ENCODE peak calls at places on chromosomes 4 and X, in six cellular contexts. E is heart right ventricle; O is heart left ventricle; L is tibial nerve; Y is CD4-positive, alpha-beta T cell; N is vagina. S is an unnamed sample.

GRCh38 chrX:115047715-115048114 is 30.3 kb upstream of the IL13RA2 start:
- DNase-seq in N (no peak), L (no peak), O (no peak), Y (no peak), E (no peak), S (no peak)

GRCh38 chr4:80471701-80472100 is 136.2 kb downstream of the CFAP299 start:
- DNase-seq in L (no peak), E (no peak), O (no peak), N (no peak), Y (no peak), S (no peak)

GRCh38 chr4:2535386-2536192 is 858 bp upstream of the FAM193A start:
- DNase-seq in L (no peak), O (peak), N (no peak), Y (peak), E (peak), S (peak)

GRCh38 chrX:136619889-136620505 is 28.0 kb upstream of the CD40LG start:
- DNase-seq in N (no peak), E (no peak), L (no peak), O (no peak), Y (no peak), S (no peak)

GRCh38 chrX:150980711-150981110 is 2.4 kb upstream of the HMGB3 start:
- DNase-seq in L (no peak), O (no peak), Y (no peak), E (no peak), N (no peak), S (no peak)

GRCh38 chrX:39816871-39817731 is 280.7 kb downstream of the BCOR start:
- DNase-seq in Y (no peak), L (no peak), N (no peak), O (no peak), E (no peak), S (no peak)

GRCh38 chr4:2417765-2418651 is at the start of gene ZFYVE28:
- DNase-seq in N (no peak), O (no peak), L (no peak), E (no peak), Y (no peak), S (no peak)

GRCh38 chrX:50988649-50989048 is 78.1 kb downstream of the BMP15 start:
- DNase-seq in O (no peak), N (no peak), L (no peak), E (no peak), Y (no peak), S (no peak)

GRCh38 chr4:119774840-119775239 is 146.2 kb upstream of the PDE5A start:
- DNase-seq in N (no peak), O (no peak), L (no peak), Y (no peak), E (no peak), S (no peak)

GRCh38 chrX:99348256-99348655 is 1061.8 kb downstream of the PCDH19 start:
- DNase-seq in L (no peak), E (no peak), N (no peak), O (no peak), Y (no peak), S (no peak)

GRCh38 chr4:123661080-123661737 is 264.6 kb downstream of the SPRY1 start:
- DNase-seq in E (no peak), Y (no peak), L (no peak), O (no peak), N (no peak), S (no peak)

GRCh38 chrX:16970977-16971376 is 24.5 kb downstream of the REPS2 start:
- DNase-seq in O (no peak), E (no peak), L (no peak), Y (no peak), N (no peak), S (no peak)

GRCh38 chr4:154719087-154719486 is 24.7 kb upstream of the LRAT start:
- DNase-seq in Y (no peak), O (no peak), L (no peak), N (no peak), E (no peak), S (no peak)

GRCh38 chrX:130669233-130669632 is 233.8 kb downstream of the ENOX2 start:
- DNase-seq in E (no peak), O (no peak), N (no peak), Y (no peak), L (no peak), S (no peak)

GRCh38 chr4:98664959-98665358 is 6.5 kb upstream of the TSPAN5 start:
- DNase-seq in L (no peak), N (no peak), O (no peak), Y (no peak), E (no peak), S (no peak)

GRCh38 chrX:68462653-68463052 is 29.4 kb upstream of the OPHN1 start:
- DNase-seq in E (no peak), N (no peak), O (no peak), L (no peak), Y (peak), S (no peak)

GRCh38 chr4:133565379-133565778 is 416.3 kb downstream of the PCDH10 start:
- DNase-seq in Y (no peak), N (no peak), O (no peak), L (no peak), E (no peak), S (no peak)

GRCh38 chr4:126144838-126145237 is 830.1 kb downstream of the FAT4 start:
- DNase-seq in Y (no peak), L (no peak), O (no peak), N (no peak), E (no peak), S (no peak)

GRCh38 chr4:134777626-134778025 is 576.0 kb upstream of the PABPC4L start:
- DNase-seq in Y (no peak), O (no peak), L (no peak), E (no peak), N (no peak), S (no peak)

GRCh38 chrX:135481696-135482179 is 38.7 kb upstream of the INTS6L start:
- DNase-seq in L (no peak), O (no peak), Y (no peak), E (no peak), N (no peak), S (no peak)

GRCh38 chrX:101550825-101551767 is 749 bp downstream of the ARMCX1 start:
- DNase-seq in E (peak), N (no peak), Y (no peak), L (peak), O (peak), S (no peak)

GRCh38 chrX:43552166-43552565 is 103.9 kb upstream of the MAOA start:
- DNase-seq in Y (no peak), O (no peak), N (no peak), E (no peak), L (no peak), S (no peak)

GRCh38 chr4:73576366-73576765 is 43.9 kb downstream of the RASSF6 start:
- DNase-seq in L (no peak), O (no peak), N (no peak), Y (no peak), E (no peak), S (no peak)

GRCh38 chrX:69024931-69025330 is 140.3 kb downstream of the PJA1 start:
- DNase-seq in N (peak), E (peak), L (peak), Y (no peak), O (peak), S (peak)

GRCh38 chr4:898123-898522 is 34.0 kb downstream of the GAK start:
- DNase-seq in Y (no peak), O (no peak), E (no peak), N (no peak), L (no peak), S (no peak)

GRCh38 chrX:152843852-152844251 is 13.0 kb downstream of the NSDHL start:
- DNase-seq in N (no peak), E (no peak), Y (no peak), O (peak), L (no peak), S (no peak)

GRCh38 chr4:4937926-4938325 is 78.5 kb downstream of the MSX1 start:
- DNase-seq in Y (no peak), L (no peak), N (peak), O (no peak), E (no peak), S (no peak)

GRCh38 chr4:89754531-89754930 is 82.4 kb downstream of the SNCA start:
- DNase-seq in Y (no peak), E (no peak), O (no peak), N (no peak), L (no peak), S (no peak)

GRCh38 chrX:17405225-17405969 is 30.4 kb downstream of the NHS start:
- DNase-seq in L (no peak), Y (no peak), O (no peak), E (no peak), N (no peak), S (no peak)

DNA sequence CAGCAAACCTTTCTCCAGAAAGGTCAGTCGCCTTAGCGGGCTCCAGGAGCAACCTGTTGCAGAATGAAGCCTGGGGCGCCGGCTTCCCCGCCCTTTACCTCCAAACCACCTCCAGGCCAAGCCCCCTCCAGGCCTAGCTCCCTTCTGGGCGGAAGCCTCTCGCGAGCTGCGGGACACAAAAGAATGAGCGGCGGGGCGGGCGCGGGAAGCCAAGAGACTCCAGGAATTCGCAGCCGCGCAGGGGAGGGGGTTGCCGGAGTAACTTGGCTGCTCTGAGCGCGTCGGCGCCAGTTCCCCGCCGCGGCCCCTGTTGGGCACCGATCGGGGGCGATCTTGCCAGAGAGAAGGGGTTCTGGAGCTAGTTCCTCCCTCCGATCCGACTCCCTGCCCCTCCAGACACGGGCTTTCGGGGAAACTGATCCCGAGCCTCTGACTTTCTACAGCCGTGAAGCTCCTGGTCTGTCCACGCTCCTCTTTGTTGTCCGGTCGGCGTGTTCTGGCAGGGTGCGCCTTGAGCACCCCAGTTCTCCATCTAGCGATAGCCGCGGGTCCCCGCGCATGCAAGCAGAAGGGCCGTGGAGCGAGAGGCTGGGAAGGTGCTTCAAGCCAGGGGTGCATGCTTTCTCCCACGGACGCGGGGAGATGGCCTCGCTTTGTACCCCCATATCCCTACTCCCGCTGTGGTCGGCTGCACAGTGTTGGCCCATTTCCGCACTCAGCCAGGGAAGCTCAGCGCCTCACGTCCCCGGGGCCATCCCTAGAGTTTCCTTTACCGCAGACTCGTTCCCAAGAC is 1.2 kb downstream of the PROM1 start:
- DNase-seq in E (peak), O (peak), Y (no peak), N (no peak), L (no peak), S (no peak)
- H3K27ac ChIP-seq in E (no peak), O (no peak), Y (no peak), N (no peak), L (no peak), S (no peak)

DNA sequence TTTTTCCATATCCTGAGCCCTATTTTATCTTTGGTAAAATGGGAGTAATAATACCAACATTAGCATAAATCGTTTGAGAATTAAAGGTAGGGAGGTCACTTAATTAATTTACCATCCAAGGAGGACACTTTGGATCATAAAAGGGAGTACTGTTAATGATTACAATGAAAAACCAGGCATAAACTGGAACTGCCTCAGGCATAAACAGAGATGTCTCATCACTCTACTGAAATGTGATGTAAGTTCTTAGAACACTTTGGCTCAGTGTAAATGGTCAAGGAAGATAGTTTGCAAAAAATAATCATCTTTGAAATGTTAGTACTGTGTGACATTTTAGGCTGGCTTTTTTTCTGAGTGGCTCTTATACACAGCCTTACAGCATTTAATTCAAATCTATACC is 268.7 kb downstream of the SLC39A8 start:
- DNase-seq in Y (no peak), L (no peak), E (no peak), O (no peak), N (no peak), S (no peak)
- TF ChIP-seq CTCF in Y (no peak), L (no peak), E (no peak), O (no peak), N (no peak), S (no peak)

GRCh38 chr4:157225096-157225495 is 4.6 kb downstream of the GRIA2 start:
- DNase-seq in O (no peak), L (no peak), Y (no peak), N (no peak), E (no peak), S (no peak)

GRCh38 chr4:157222764-157223145 is 2.2 kb downstream of the GRIA2 start:
- DNase-seq in E (no peak), O (no peak), Y (no peak), L (no peak), N (no peak), S (no peak)

GRCh38 chr4:157221426-157221894 is 932 bp downstream of the GRIA2 start:
- DNase-seq in L (no peak), E (no peak), O (no peak), N (no peak), Y (no peak), S (no peak)

GRCh38 chr4:157221895-157222763 is 1.6 kb downstream of the GRIA2 start:
- DNase-seq in N (no peak), L (no peak), O (no peak), E (no peak), Y (no peak), S (no peak)

GRCh38 chr4:157223446-157223845 is 2.9 kb downstream of the GRIA2 start:
- DNase-seq in O (no peak), E (no peak), L (no peak), N (no peak), Y (no peak), S (no peak)
- H3K27ac ChIP-seq in O (no peak), E (no peak), L (peak), N (no peak), Y (no peak), S (no peak)

GRCh38 chr4:173362666-173363065 is 8.1 kb upstream of the SAP30 start:
- DNase-seq in Y (no peak), O (no peak), L (no peak), E (no peak), N (no peak), S (no peak)
- TF ChIP-seq CTCF in Y (no peak), O (no peak), L (no peak), E (no peak), N (no peak), S (no peak)

DNA sequence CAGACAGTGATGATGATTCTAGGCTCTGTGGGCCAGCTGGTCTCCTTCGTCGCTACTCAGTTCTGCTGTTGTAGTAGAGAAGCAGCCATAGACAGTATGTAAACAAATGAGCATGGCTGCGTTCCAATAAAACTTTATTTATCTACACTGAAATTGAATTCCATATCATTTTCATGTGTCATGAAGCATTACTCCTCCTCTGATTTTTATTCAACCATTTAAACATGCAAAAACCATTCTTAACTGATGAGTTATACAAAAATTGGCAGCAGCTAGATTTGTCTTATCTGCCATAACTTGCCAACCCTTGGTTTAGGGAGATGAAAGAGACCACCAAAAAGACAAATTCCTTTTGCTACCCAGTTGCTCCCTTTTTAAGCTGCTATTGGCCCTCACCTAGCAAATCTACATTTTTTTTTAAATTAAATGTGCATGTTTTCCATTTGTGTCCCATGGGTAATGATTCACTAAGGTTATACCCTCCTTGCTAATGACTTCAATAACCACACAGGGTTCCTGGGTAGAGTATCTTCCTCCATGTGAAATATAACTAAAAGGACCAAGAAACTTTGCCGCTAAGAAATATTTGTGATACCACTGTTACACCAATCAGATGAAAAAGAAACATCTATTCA is 309.8 kb downstream of the DHX15 start:
- DNase-seq in L (no peak), N (no peak), E (no peak), O (no peak), Y (no peak), S (no peak)
- H3K27ac ChIP-seq in L (no peak), N (no peak), E (no peak), O (no peak), Y (no peak), S (no peak)

GRCh38 chr4:138492178-138492577 is 250.0 kb upstream of the SLC7A11 start:
- DNase-seq in E (no peak), Y (no peak), N (no peak), L (no peak), O (no peak), S (no peak)

GRCh38 chr4:138500869-138501268 is 258.7 kb upstream of the SLC7A11 start:
- DNase-seq in N (no peak), E (no peak), L (no peak), Y (no peak), O (no peak), S (no peak)

GRCh38 chr4:138499627-138500026 is 257.5 kb upstream of the SLC7A11 start:
- DNase-seq in Y (no peak), N (no peak), L (no peak), E (no peak), O (no peak), S (no peak)

DNA sequence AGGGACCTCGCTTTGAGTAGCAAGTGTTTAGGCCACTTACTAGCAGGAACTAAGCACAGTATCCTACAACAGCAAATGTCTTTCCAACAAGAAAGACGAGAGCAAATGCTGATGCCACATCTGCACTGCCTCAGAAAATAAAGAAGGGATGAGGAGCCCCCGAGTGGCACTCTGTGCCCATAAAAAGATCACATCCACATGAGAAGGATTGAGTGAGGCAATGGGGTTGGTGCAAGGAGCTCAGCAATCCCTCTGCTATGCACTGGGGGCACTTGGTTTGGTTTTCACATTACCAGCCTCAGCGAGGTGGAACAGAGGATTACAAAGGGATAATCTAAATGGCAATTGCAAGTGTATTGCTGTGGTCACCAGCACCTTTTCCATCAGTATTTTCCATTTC is 252.8 kb upstream of the SLC7A11 start:
- DNase-seq in N (no peak), L (no peak), Y (no peak), O (no peak), E (no peak), S (no peak)
- TF ChIP-seq CTCF in N (no peak), L (no peak), Y (no peak), O (no peak), E (no peak), S (peak)

DNA sequence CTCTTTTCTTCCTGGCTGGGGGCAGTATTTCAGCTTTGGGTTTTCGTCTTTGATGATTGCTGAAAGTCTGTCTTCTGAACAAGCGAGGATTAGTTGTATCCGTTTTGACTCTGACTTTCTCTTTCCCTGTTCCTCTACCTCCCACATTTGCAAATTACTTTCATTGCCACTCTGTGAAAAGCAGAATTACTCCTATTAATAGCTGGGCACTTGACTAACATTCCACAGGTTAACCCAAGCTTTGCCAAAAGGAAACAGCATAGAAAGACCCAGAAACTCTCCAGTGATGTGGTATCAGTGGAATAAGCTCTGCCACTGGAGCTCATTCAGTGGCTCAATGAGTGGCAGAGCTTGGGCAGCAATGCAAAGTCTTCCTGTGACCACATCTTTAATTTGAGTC is 238.9 kb downstream of the PALLD start:
- DNase-seq in E (no peak), N (no peak), L (no peak), Y (no peak), O (no peak), S (no peak)
- H3K27ac ChIP-seq in E (peak), N (no peak), L (peak), Y (no peak), O (no peak), S (peak)

GRCh38 chr4:164009435-164009834 is 514.9 kb downstream of the TMA16 start:
- DNase-seq in O (no peak), L (no peak), E (no peak), N (no peak), Y (no peak), S (no peak)

GRCh38 chr4:164011791-164012190 is 517.3 kb downstream of the TMA16 start:
- DNase-seq in N (no peak), E (no peak), L (no peak), O (no peak), Y (no peak), S (no peak)

DNA sequence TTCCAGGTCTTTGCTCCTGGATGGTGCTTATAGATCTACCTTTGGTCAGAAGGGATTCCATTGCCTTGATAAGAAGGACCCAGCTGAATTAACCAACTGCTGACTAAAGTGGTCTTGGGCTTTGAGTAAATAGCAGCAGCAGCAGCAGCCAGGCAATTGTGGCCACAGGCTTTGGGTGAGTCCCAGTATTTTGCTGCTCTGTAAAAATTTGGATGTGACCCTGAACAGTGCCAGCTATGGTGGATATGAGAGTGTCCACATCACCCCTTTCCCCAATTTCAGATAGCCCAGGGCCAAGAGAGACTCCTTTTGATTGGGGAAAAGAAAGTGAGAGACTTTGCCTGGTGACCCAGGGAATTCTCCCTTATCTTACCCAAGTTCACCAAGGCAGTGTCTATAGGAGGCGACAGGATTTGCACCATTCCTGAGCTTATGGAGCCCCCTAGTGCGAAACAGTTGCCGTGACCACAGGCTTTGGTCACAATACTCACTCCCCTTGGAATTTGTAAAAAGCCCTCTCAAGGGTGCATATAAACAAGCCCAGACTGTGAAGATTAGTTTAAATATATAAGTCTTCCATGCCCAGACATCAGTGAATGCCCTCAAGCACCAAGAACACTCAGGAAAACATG is 518.0 kb downstream of the TMA16 start:
- DNase-seq in N (no peak), E (no peak), O (no peak), Y (peak), L (no peak), S (no peak)
- TF ChIP-seq CTCF in N (no peak), E (no peak), O (no peak), Y (peak), L (no peak), S (no peak)

GRCh38 chr4:8568068-8568668 is 12.0 kb upstream of the GPR78 start:
- DNase-seq in L (no peak), N (no peak), Y (no peak), E (no peak), O (no peak), S (no peak)
- H3K27ac ChIP-seq in L (no peak), N (no peak), Y (no peak), E (no peak), O (no peak), S (no peak)